ENCODE peak calls at places on chromosomes 6 and 20, in eight cellular contexts. D is neuronal stem cell; Y is left ventricle myocardium inferior; O is stimulated activated CD8-positive, alpha-beta memory T cell treated with anti-CD3 and anti-CD28 coated beads, Interleukin-2, amount 100 ng/mL, for 1 hour; I is tibial nerve; G is activated CD8-positive, alpha-beta T cell treated with anti-CD3 and anti-CD28 coated beads for 36 hours; T is cardiac muscle cell; Z is head of caudate nucleus. K is an unnamed sample.

GRCh38 chr20:34437330-34437986 is 74.4 kb downstream of the ITCH start:
- DNase-seq in Y (no peak), D (no peak), Z (no peak), I (no peak), O (no peak), T (peak; percentile 78), G (no peak), K (no peak)

GRCh38 chr6:759729-760128 is 66.8 kb upstream of the EXOC2 start:
- DNase-seq in G (no peak), Y (no peak), Z (no peak), O (no peak), T (no peak), I (no peak), D (no peak), K (no peak)

GRCh38 chr6:2853766-2854393 is 12.2 kb upstream of the SERPINB1 start:
- DNase-seq in T (no peak), I (no peak), G (peak; percentile 98), Z (no peak), D (no peak), Y (no peak), O (peak; percentile 54), K (no peak)

GRCh38 chr6:39076993-39077535 is 28.5 kb downstream of the GLP1R start:
- DNase-seq in Y (no peak), G (peak; percentile 22), D (no peak), T (no peak), I (no peak), O (no peak), Z (no peak), K (no peak)

GRCh38 chr6:161001421-161001820 is 9.9 kb downstream of the MAP3K4 start:
- DNase-seq in I (no peak), G (no peak), Z (no peak), T (no peak), O (no peak), Y (no peak), D (no peak), K (no peak)

GRCh38 chr20:21241400-21241799 is 61.7 kb upstream of the XRN2 start:
- DNase-seq in O (no peak), I (no peak), T (no peak), Y (no peak), D (no peak), G (no peak), Z (no peak), K (no peak)

GRCh38 chr6:17714879-17715860 is 8.4 kb upstream of the NUP153 start:
- DNase-seq in O (no peak), Z (no peak), I (no peak), Y (no peak), G (peak; percentile 69), T (no peak), D (no peak), K (no peak)

GRCh38 chr20:49029203-49029602 is 16.9 kb upstream of the CSE1L start:
- DNase-seq in O (no peak), Z (no peak), I (no peak), Y (no peak), T (no peak), D (no peak), G (no peak), K (no peak)

GRCh38 chr6:165883851-165884640 is 221.0 kb upstream of the PDE10A start:
- DNase-seq in Y (no peak), Z (no peak), I (no peak), T (no peak), O (no peak), G (no peak), D (no peak), K (no peak)